ENCODE peak calls at places on chromosomes 11 and 22, in seven cellular contexts. P, G, M, I, E, H and R are unnamed samples.

GRCh38 chr22:48097723-48098122 is 1335.3 kb downstream of the TBC1D22A start:
- DNase-seq in I (no peak), M (no peak), E (no peak), P (no peak), G (no peak), H (no peak), R (no peak)

GRCh38 chr22:27752141-27752540 is 49.4 kb downstream of the MN1 start:
- DNase-seq in H (no peak), G (no peak), E (no peak), I (no peak), P (no peak), M (no peak), R (no peak)

GRCh38 chr22:44901301-44901700 is 108.5 kb downstream of the PHF21B start:
- DNase-seq in I (peak), P (no peak), M (no peak), H (no peak), E (no peak), G (no peak), R (no peak)

GRCh38 chr11:77441409-77441808 is 32.5 kb downstream of the PAK1 start:
- DNase-seq in I (no peak), P (no peak), M (no peak), G (no peak), H (no peak), E (no peak), R (no peak)

GRCh38 chr22:39628563-39629080 is 58.1 kb downstream of the CACNA1I start:
- DNase-seq in H (no peak), G (no peak), E (no peak), I (no peak), M (no peak), P (no peak), R (no peak)

GRCh38 chr11:77395460-77396175 is 78.3 kb downstream of the PAK1 start:
- DNase-seq in E (no peak), I (no peak), M (no peak), G (no peak), H (no peak), P (no peak), R (no peak)

GRCh38 chr22:33579448-33580093 is 340.7 kb downstream of the LARGE1 start:
- DNase-seq in H (peak), G (peak), M (peak), I (peak), E (peak), P (peak), R (no peak)

GRCh38 chr11:71929491-71929890 is 645 bp downstream of the RNF121 start:
- DNase-seq in I (no peak), H (no peak), G (no peak), E (no peak), M (no peak), P (no peak), R (no peak)

GRCh38 chr11:76974179-76974891 is 59.9 kb upstream of the B3GNT6 start:
- DNase-seq in I (no peak), P (no peak), H (no peak), E (no peak), G (no peak), M (no peak), R (no peak)

GRCh38 chr22:46395145-46395544 is 59.6 kb downstream of the TRMU start:
- DNase-seq in I (no peak), P (no peak), G (no peak), H (no peak), E (no peak), M (no peak), R (no peak)

GRCh38 chr22:28435271-28435825 is 244.3 kb downstream of the TTC28 start:
- DNase-seq in M (peak), E (no peak), I (no peak), G (no peak), H (no peak), P (no peak), R (no peak)

GRCh38 chr11:66851698-66852465 is 5.0 kb upstream of the LRFN4 start:
- DNase-seq in H (no peak), M (no peak), P (no peak), G (no peak), E (no peak), I (no peak), R (no peak)

GRCh38 chr22:20579273-20580120 is 72.1 kb downstream of the MED15 start:
- DNase-seq in I (no peak), M (peak), E (no peak), G (no peak), P (no peak), H (no peak), R (no peak)

GRCh38 chr11:12393691-12394090 is 16.3 kb downstream of the PARVA start:
- DNase-seq in H (no peak), G (no peak), I (peak), M (no peak), P (no peak), E (no peak), R (no peak)

GRCh38 chr22:27438271-27438980 is 363.1 kb downstream of the MN1 start:
- DNase-seq in H (no peak), M (no peak), G (peak), P (peak), E (peak), I (peak), R (peak)

GRCh38 chr22:33921576-33922181 is 1.4 kb upstream of the LARGE1 start:
- DNase-seq in H (peak), I (peak), G (peak), M (peak), P (peak), E (peak), R (no peak)

GRCh38 chr11:32034149-32034548 is 56.7 kb upstream of the RCN1 start:
- DNase-seq in M (no peak), I (peak), E (no peak), P (no peak), G (no peak), H (no peak), R (peak)

GRCh38 chr11:76251223-76251575 is 44.9 kb upstream of the WNT11 start:
- DNase-seq in E (no peak), P (no peak), G (no peak), I (no peak), H (no peak), M (no peak), R (no peak)

GRCh38 chr11:111565111-111565720 is 24.7 kb downstream of the LAYN start:
- DNase-seq in M (peak), E (peak), H (peak), P (peak), I (peak), G (peak), R (peak)

GRCh38 chr22:27489265-27489675 is 312.3 kb downstream of the MN1 start:
- DNase-seq in M (no peak), G (no peak), H (no peak), E (no peak), I (peak), P (no peak), R (peak)

GRCh38 chr22:24181088-24181995 is at the start of gene SUSD2:
- DNase-seq in E (no peak), H (no peak), G (no peak), M (peak), I (no peak), P (peak), R (no peak)

GRCh38 chr22:28938286-28938833 is 55.0 kb downstream of the ZNRF3 start:
- DNase-seq in M (no peak), G (no peak), H (no peak), P (no peak), E (no peak), I (no peak), R (no peak)

GRCh38 chr22:30424471-30425326 is 869 bp upstream of the MTFP1 start:
- DNase-seq in I (peak), P (no peak), E (no peak), M (no peak), H (no peak), G (peak), R (no peak)

GRCh38 chr11:106086850-106087249 is 9.4 kb downstream of the AASDHPPT start:
- DNase-seq in P (no peak), G (no peak), E (no peak), H (no peak), I (no peak), M (no peak), R (no peak)

GRCh38 chr11:47136327-47136726 is 40.4 kb downstream of the ARFGAP2 start:
- DNase-seq in E (no peak), I (no peak), M (no peak), H (no peak), G (no peak), P (no peak), R (no peak)

GRCh38 chr22:49825944-49826602 is 1.6 kb downstream of the BRD1 start:
- DNase-seq in M (no peak), G (no peak), E (no peak), I (peak), P (peak), H (no peak), R (no peak)

GRCh38 chr11:118971646-118972045 is at the start of gene FOXR1:
- DNase-seq in G (no peak), E (no peak), I (no peak), P (no peak), M (no peak), H (no peak), R (no peak)

GRCh38 chr11:111367411-111368284 is 11.4 kb downstream of the POU2AF1 start:
- DNase-seq in M (no peak), I (no peak), H (no peak), G (no peak), E (no peak), P (no peak), R (no peak)

GRCh38 chr11:65719887-65720236 is 736 bp downstream of the RNASEH2C start:
- DNase-seq in I (peak), H (no peak), E (no peak), M (no peak), G (peak), P (no peak), R (peak)

GRCh38 chr11:8262552-8263108 is 1.0 kb downstream of the LMO1 start:
- DNase-seq in I (peak), H (peak), P (peak), M (peak), E (peak), G (peak), R (no peak)

GRCh38 chr22:48652796-48653195 is 1174.9 kb downstream of the BRD1 start:
- DNase-seq in P (no peak), I (no peak), E (no peak), G (no peak), M (no peak), H (no peak), R (no peak)

GRCh38 chr22:44452531-44453420 is 45.3 kb downstream of the RTL6 start:
- DNase-seq in I (no peak), G (no peak), H (no peak), P (no peak), M (no peak), E (no peak), R (no peak)

GRCh38 chr22:40469181-40469580 is 98.8 kb downstream of the SGSM3 start:
- DNase-seq in M (no peak), P (no peak), E (no peak), I (no peak), H (no peak), G (no peak), R (no peak)

GRCh38 chr22:25453557-25453956 is 110.9 kb upstream of the GRK3 start:
- DNase-seq in P (no peak), H (no peak), E (no peak), I (no peak), G (no peak), M (no peak), R (no peak)